ENCODE peak calls at places on chromosomes 1 and 21, in nine cellular contexts. T is pons; X is endodermal cell; B is neuronal stem cell; Q is GM04504; K is HTR-8/SVneo; J is foreskin fibroblast; D is Calu3; N is activated T-cell treated with anti-CD3 and anti-CD28 coated beads, Interleukin-2, amount 50 U/mL, for 4 hours. Y is an unnamed sample.

GRCh38 chr21:38917045-38917774 is 111.5 kb downstream of the ETS2 start:
- DNase-seq in T (no peak), X (peak; percentile 29), B (no peak), Q (no peak), K (no peak), J (no peak), D (no peak), N (no peak), Y (no peak)

GRCh38 chr1:230328342-230329015 is 97.7 kb downstream of the PGBD5 start:
- DNase-seq in T (no peak), X (no peak), B (no peak), Q (no peak), K (peak; percentile 30), J (no peak), D (no peak), N (no peak), Y (no peak)

GRCh38 chr21:41227357-41228005 is 59.5 kb downstream of the BACE2 start:
- DNase-seq in T (no peak), X (no peak), B (no peak), Q (no peak), K (no peak), J (no peak), D (no peak), N (no peak), Y (no peak)

GRCh38 chr1:219757890-219758289 is 145.0 kb upstream of the ZC3H11B start:
- DNase-seq in T (no peak), X (no peak), B (no peak), Q (no peak), K (no peak), J (peak; percentile 67), D (no peak), N (no peak), Y (no peak)

GRCh38 chr1:218384576-218384975 is 39.4 kb downstream of the TGFB2 start:
- DNase-seq in T (no peak), X (no peak), B (no peak), Q (no peak), K (no peak), J (peak; percentile 75), D (no peak), N (no peak), Y (no peak)

GRCh38 chr1:185315364-185316108 is 1.5 kb downstream of the IVNS1ABP start:
- DNase-seq in T (peak; percentile 38), X (no peak), B (no peak), Q (no peak), K (no peak), J (no peak), D (no peak), N (no peak), Y (no peak)

GRCh38 chr1:64744492-64745180 is at the start of gene RAVER2:
- DNase-seq in T (no peak), X (peak; percentile 92), B (peak; percentile 78), Q (peak; percentile 26), K (peak; percentile 60), J (peak; percentile 79), D (peak; percentile 80), N (peak; percentile 45), Y (peak; percentile 40)

GRCh38 chr1:67236277-67236676 is 70.0 kb downstream of the IL23R start:
- DNase-seq in T (no peak), X (no peak), B (no peak), Q (no peak), K (no peak), J (no peak), D (no peak), N (no peak), Y (no peak)

GRCh38 chr1:119582801-119583200 is 65.3 kb downstream of the ZNF697 start:
- DNase-seq in T (peak; percentile 82), X (peak; percentile 88), B (peak; percentile 21), Q (peak; percentile 24), K (peak; percentile 15), J (peak; percentile 75), D (peak; percentile 52), N (no peak), Y (no peak)

GRCh38 chr1:65147424-65148177 is 402 bp upstream of the AK4 start:
- DNase-seq in T (no peak), X (peak; percentile 83), B (peak; percentile 31), Q (no peak), K (peak; percentile 25), J (peak; percentile 72), D (peak; percentile 61), N (peak; percentile 20), Y (peak; percentile 7)

GRCh38 chr21:39531777-39532333 is 80.1 kb downstream of the SH3BGR start:
- DNase-seq in T (peak; percentile 51), X (no peak), B (no peak), Q (no peak), K (no peak), J (no peak), D (no peak), N (no peak), Y (no peak)

GRCh38 chr1:84223751-84224432 is 77.6 kb upstream of the SAMD13 start:
- DNase-seq in T (no peak), X (peak; percentile 61), B (no peak), Q (no peak), K (no peak), J (peak; percentile 52), D (no peak), N (no peak), Y (no peak)

GRCh38 chr1:179090522-179090921 is 8.7 kb downstream of the TOR3A start:
- DNase-seq in T (no peak), X (no peak), B (no peak), Q (no peak), K (no peak), J (peak; percentile 49), D (no peak), N (no peak), Y (no peak)

GRCh38 chr1:150409504-150410362 is 45.8 kb downstream of the RPRD2 start:
- DNase-seq in T (no peak), X (no peak), B (no peak), Q (no peak), K (no peak), J (no peak), D (peak; percentile 29), N (no peak), Y (no peak)

GRCh38 chr1:182674346-182675246 is 9.8 kb downstream of the RGS8 start:
- DNase-seq in T (no peak), X (peak; percentile 82), B (no peak), Q (no peak), K (no peak), J (peak; percentile 11), D (no peak), N (no peak), Y (no peak)

GRCh38 chr1:17463991-17464390 is 24.5 kb upstream of the RCC2 start:
- DNase-seq in T (no peak), X (no peak), B (no peak), Q (no peak), K (no peak), J (no peak), D (no peak), N (no peak), Y (no peak)

GRCh38 chr1:198096390-198096789 is 60.4 kb upstream of the NEK7 start:
- DNase-seq in T (no peak), X (no peak), B (no peak), Q (no peak), K (no peak), J (no peak), D (no peak), N (no peak), Y (no peak)

GRCh38 chr1:164670026-164670425 is 111.0 kb downstream of the PBX1 start:
- DNase-seq in T (no peak), X (no peak), B (no peak), Q (no peak), K (no peak), J (no peak), D (no peak), N (no peak), Y (no peak)

GRCh38 chr1:11768821-11769220 is 6.8 kb downstream of the C1orf167 start:
- DNase-seq in T (no peak), X (no peak), B (no peak), Q (no peak), K (no peak), J (peak; percentile 36), D (no peak), N (no peak), Y (no peak)

GRCh38 chr1:234533034-234533571 is 54.1 kb upstream of the TARBP1 start:
- DNase-seq in T (peak; percentile 70), X (no peak), B (no peak), Q (peak; percentile 95), K (no peak), J (peak; percentile 96), D (no peak), N (no peak), Y (no peak)

GRCh38 chr1:68906431-68906830 is 409.5 kb upstream of the DEPDC1 start:
- DNase-seq in T (no peak), X (no peak), B (no peak), Q (no peak), K (no peak), J (no peak), D (no peak), N (no peak), Y (no peak)

GRCh38 chr1:178407662-178408061 is 89.1 kb downstream of the CLEC20A start:
- DNase-seq in T (no peak), X (peak; percentile 51), B (no peak), Q (no peak), K (no peak), J (no peak), D (no peak), N (no peak), Y (no peak)

GRCh38 chr1:83845437-83846071 is 153.4 kb downstream of the TTLL7 start:
- DNase-seq in T (no peak), X (no peak), B (no peak), Q (no peak), K (no peak), J (peak; percentile 61), D (no peak), N (no peak), Y (no peak)

GRCh38 chr1:89276690-89277089 is 4.0 kb upstream of the GBP5 start:
- DNase-seq in T (no peak), X (no peak), B (no peak), Q (no peak), K (no peak), J (no peak), D (no peak), N (no peak), Y (no peak)

GRCh38 chr1:151311589-151312331 is 15.5 kb downstream of the PI4KB start:
- DNase-seq in T (peak; percentile 53), X (no peak), B (no peak), Q (peak; percentile 99), K (peak; percentile 95), J (peak; percentile 99), D (peak; percentile 93), N (peak; percentile 78), Y (peak; percentile 86)

GRCh38 chr1:216314369-216315095 is 108.7 kb downstream of the USH2A start:
- DNase-seq in T (no peak), X (no peak), B (no peak), Q (no peak), K (no peak), J (peak; percentile 25), D (no peak), N (no peak), Y (no peak)

GRCh38 chr1:6601865-6602668 is 602 bp downstream of the KLHL21 start:
- DNase-seq in T (no peak), X (peak; percentile 73), B (no peak), Q (peak; percentile 24), K (no peak), J (peak; percentile 51), D (peak; percentile 22), N (no peak), Y (peak; percentile 32)

GRCh38 chr1:192474080-192474683 is 101.4 kb upstream of the RGS1 start:
- DNase-seq in T (peak; percentile 63), X (no peak), B (peak; percentile 24), Q (peak; percentile 10), K (no peak), J (peak; percentile 63), D (peak; percentile 30), N (no peak), Y (no peak)

GRCh38 chr1:211920141-211920572 is 89.6 kb upstream of the LPGAT1 start:
- DNase-seq in T (no peak), X (no peak), B (no peak), Q (no peak), K (no peak), J (peak; percentile 48), D (peak; percentile 19), N (no peak), Y (no peak)

Y was measured in stimulated activated naive CD4-positive, alpha-beta T cell treated with Interleukin-2 at 50 U/mL for 16 hours.